ENCODE peak calls at places on chromosomes 16 and 17, in four cellular contexts. T, B, A and Q are unnamed samples.

GRCh38 chr16:88063201-88063773 is 112.1 kb downstream of the BANP start:
- DNase-seq in T (peak; percentile 38), B (peak; percentile 64), A (no peak), Q (no peak)

GRCh38 chr16:81000873-81001272 is 5.8 kb downstream of the CMC2 start:
- DNase-seq in T (no peak), B (no peak), A (no peak), Q (no peak)

GRCh38 chr17:42780816-42781638 is 617 bp downstream of the WNK4 start:
- DNase-seq in T (no peak), B (peak; percentile 19), A (no peak), Q (no peak)

GRCh38 chr17:75340636-75341035 is 51.4 kb upstream of the SLC25A19 start:
- DNase-seq in T (no peak), B (no peak), A (no peak), Q (no peak)

GRCh38 chr16:11685844-11686618 is 17.8 kb downstream of the SNN start:
- DNase-seq in T (no peak), B (no peak), A (no peak), Q (no peak)

GRCh38 chr16:471353-472198 is 46.1 kb downstream of the RAB11FIP3 start:
- DNase-seq in T (no peak), B (no peak), A (no peak), Q (no peak)

GRCh38 chr16:30381351-30382041 is 865 bp downstream of the SEPTIN1 start:
- DNase-seq in T (no peak), B (peak; percentile 46), A (no peak), Q (no peak)

GRCh38 chr16:58024673-58025350 is 742 bp upstream of the MMP15 start:
- DNase-seq in T (no peak), B (peak; percentile 31), A (peak; percentile 92), Q (no peak)

GRCh38 chr16:30958164-30959083 is 870 bp downstream of the SETD1A start:
- DNase-seq in T (no peak), B (no peak), A (peak; percentile 71), Q (no peak)

GRCh38 chr16:68902376-68903345 is 59.3 kb downstream of the TANGO6 start:
- DNase-seq in T (no peak), B (no peak), A (peak; percentile 63), Q (no peak)
- TF ChIP-seq EP300 in T (no peak), B (no peak), A (no peak), Q (no peak)

GRCh38 chr17:79540306-79540705 is 70.5 kb downstream of the RBFOX3 start:
- DNase-seq in T (no peak), B (no peak), A (no peak), Q (no peak)

GRCh38 chr17:79543566-79543965 is 67.3 kb downstream of the RBFOX3 start:
- DNase-seq in T (no peak), B (no peak), A (no peak), Q (no peak)

GRCh38 chr17:79542718-79543117 is 68.1 kb downstream of the RBFOX3 start:
- DNase-seq in T (no peak), B (no peak), A (no peak), Q (no peak)

GRCh38 chr17:79541038-79541437 is 69.8 kb downstream of the RBFOX3 start:
- DNase-seq in T (no peak), B (no peak), A (no peak), Q (no peak)

DNA sequence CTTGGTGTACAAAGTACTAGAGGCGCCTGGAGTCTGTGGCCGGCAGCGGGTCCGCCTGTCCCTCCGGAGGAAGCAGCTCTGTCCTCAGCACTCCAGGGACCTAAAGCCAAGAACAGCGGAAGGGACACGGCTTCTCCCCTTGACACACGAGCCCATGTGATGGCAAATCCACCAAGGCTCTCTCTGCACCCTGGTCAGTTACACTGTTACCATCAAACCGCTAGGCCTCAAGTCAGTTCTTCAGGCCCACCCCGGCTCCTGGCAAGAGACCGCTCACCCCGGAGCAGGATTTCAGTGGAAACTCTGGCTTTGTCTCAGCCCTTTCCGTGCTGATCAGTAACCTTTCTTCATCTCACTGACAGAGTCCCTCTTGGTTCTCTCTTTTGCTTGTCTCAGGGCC is 69.4 kb downstream of the RBFOX3 start:
- DNase-seq in T (no peak), B (no peak), A (no peak), Q (no peak)
- H3K4me1 ChIP-seq in T (no peaks in the 10 kb centered on the region), B (no peaks in the 10 kb centered on the region), A (no peaks in the 10 kb centered on the region), Q (no peaks in the 10 kb centered on the region)

GRCh38 chr17:41777579-41778188 is 8.8 kb downstream of the JUP start:
- DNase-seq in T (peak; percentile 57), B (peak; percentile 95), A (peak; percentile 77), Q (no peak)
- TF ChIP-seq EP300 in T (peak; percentile 74), B (no peak), A (no peak), Q (no peak)

DNA sequence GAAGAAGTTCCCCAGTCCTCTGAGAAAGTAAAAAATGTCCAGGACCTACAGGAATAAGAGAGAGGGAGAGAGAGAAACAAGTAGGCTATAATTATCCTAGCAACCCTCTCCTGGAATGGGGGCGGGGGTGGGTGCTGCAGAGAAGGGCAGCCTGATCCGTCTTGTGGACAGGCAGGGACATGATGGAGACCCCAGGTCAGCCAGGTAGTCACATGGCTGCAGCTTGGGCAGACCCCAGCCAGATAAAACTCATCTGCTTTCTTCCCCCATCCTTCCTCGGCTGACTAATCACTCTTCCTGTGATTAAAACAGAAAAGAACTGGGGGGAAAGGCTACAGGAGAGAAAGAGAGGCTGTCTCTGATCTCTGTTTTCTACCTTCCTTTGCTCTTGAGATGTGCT is 32.6 kb downstream of the COPZ2 start:
- DNase-seq in T (no peak), B (no peak), A (no peak), Q (no peak)
- H3K4me1 ChIP-seq in T (peaks cover 7% of the 10 kb centered on the region), B (no peaks in the 10 kb centered on the region), A (peaks cover 23% of the 10 kb centered on the region), Q (peaks cover 19% of the 10 kb centered on the region)

DNA sequence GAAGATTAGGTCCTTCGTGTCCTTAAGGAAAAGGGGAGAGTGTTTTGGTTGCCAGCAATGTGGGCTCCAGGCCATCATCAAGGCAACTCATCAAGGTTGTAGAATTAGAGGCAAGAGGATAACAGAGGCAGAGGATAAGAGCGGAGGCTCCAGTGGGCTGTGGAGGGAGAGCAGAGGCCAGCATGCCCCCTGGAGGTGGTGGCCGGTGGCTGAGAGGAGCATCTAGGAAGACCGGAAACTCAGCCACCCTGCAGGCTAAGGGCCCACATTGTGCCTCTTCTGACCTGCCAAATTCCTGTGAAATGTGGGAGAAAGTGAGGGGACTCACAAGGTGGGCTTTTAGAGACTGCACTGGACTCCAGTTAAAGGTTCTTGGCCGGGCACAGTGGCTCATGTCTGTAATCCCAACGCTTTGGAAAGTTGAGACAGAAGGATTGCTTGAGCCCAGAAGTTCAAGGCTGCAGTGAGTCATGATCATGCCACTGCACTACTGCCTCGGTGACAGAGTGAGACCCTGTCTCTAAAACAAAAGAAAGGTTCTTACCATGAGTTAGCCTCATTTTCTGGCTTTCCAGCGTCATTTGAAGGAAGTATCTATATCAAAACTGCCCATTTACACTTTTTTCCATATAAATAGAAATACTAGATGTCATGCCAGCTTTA is 62.7 kb upstream of the ADORA2B start:
- DNase-seq in T (no peak), B (no peak), A (peak; percentile 49), Q (no peak)
- TF ChIP-seq EP300 in T (no peak), B (no peak), A (no peak), Q (no peak)

GRCh38 chr17:44642861-44643260 is 13.4 kb upstream of the MEIOC start:
- DNase-seq in T (no peak), B (no peak), A (no peak), Q (peak; percentile 37)
- H3K4me1 ChIP-seq in T (no peaks in the 10 kb centered on the region), B (no peaks in the 10 kb centered on the region), A (no peaks in the 10 kb centered on the region), Q (no peaks in the 10 kb centered on the region)

GRCh38 chr17:77637807-77638182 is 320.7 kb upstream of the TNRC6C start:
- DNase-seq in T (no peak), B (no peak), A (no peak), Q (no peak)
- TF ChIP-seq EP300 in T (no peak), B (no peak), A (no peak), Q (no peak)

GRCh38 chr17:57543230-57543629 is 201.9 kb downstream of the CCDC182 start:
- DNase-seq in T (no peak), B (no peak), A (no peak), Q (no peak)

GRCh38 chr17:57545836-57546305 is 199.2 kb downstream of the CCDC182 start:
- DNase-seq in T (no peak), B (no peak), A (no peak), Q (no peak)

GRCh38 chr17:57542518-57542917 is 202.6 kb downstream of the CCDC182 start:
- DNase-seq in T (no peak), B (no peak), A (no peak), Q (no peak)

GRCh38 chr17:57544381-57544780 is 200.7 kb downstream of the CCDC182 start:
- DNase-seq in T (no peak), B (no peak), A (no peak), Q (no peak)

DNA sequence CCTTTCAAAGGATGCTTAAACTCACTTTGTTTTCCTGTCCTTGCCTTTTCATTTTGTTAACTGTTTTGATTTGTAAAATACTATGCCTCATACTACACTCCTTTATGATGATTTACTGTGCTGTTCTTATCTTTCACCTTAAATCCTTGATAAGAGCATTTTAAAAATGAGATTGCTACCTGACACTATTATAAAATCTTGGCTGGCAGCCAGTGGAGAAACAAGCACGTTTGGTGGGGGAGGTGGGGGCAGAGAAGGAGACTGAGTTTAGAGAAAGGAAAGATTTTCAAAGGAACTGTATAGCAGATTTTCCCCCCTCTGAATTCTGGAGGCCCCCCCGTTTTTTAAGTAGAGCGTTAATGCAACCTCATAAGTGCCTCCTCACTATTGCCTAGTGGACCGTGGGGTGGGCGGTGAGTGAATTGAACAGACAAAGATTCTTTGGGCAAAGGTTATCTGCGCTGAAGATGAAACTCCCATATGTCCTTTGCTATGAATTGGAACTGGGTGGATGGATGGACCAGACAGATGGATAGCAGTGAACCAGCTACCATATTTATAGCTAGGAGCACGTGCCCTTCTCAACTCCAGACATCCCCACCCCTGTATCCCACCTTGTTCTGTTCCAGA is 200.2 kb downstream of the CCDC182 start:
- DNase-seq in T (no peak), B (no peak), A (no peak), Q (no peak)
- H3K4me1 ChIP-seq in T (no peaks in the 10 kb centered on the region), B (no peaks in the 10 kb centered on the region), A (peaks cover 84% of the 10 kb centered on the region), Q (peaks cover 23% of the 10 kb centered on the region)